ENCODE peak calls at places on chromosomes 2 and 18, in four cellular contexts. V, C, X and N are unnamed samples.

GRCh38 chr2:179237209-179237946 is 27.3 kb downstream of the SESTD1 start:
- DNase-seq in C (no peak), X (no peak), V (no peak), N (no peak)

GRCh38 chr2:75199428-75200011 is at the start of gene TACR1:
- DNase-seq in C (peak; percentile 28), X (peak; percentile 90), V (peak; percentile 7), N (no peak)

GRCh38 chr2:147492471-147492870 is 352.4 kb upstream of the ACVR2A start:
- DNase-seq in X (no peak), C (no peak), V (no peak), N (no peak)

GRCh38 chr2:240238786-240239185 is 98.3 kb upstream of the OTOS start:
- DNase-seq in C (no peak), V (no peak), X (no peak), N (no peak)

GRCh38 chr2:41962912-41963652 is 84.7 kb upstream of the PKDCC start:
- DNase-seq in X (no peak), V (no peak), C (no peak), N (no peak)

GRCh38 chr2:85504434-85505261 is 34.3 kb upstream of the MAT2A start:
- DNase-seq in V (peak; percentile 97), X (no peak), C (no peak), N (no peak)

GRCh38 chr2:1696472-1696871 is 47.8 kb downstream of the PXDN start:
- DNase-seq in C (no peak), V (no peak), X (no peak), N (no peak)

GRCh38 chr2:219207884-219208740 is 1.5 kb downstream of the ZFAND2B start:
- DNase-seq in X (peak; percentile 41), V (no peak), C (no peak), N (no peak)

GRCh38 chr2:176891105-176891504 is 321.5 kb upstream of the HNRNPA3 start:
- DNase-seq in V (no peak), C (no peak), X (no peak), N (no peak)

GRCh38 chr2:127423476-127423840 is 5.2 kb downstream of the PROC start:
- DNase-seq in V (no peak), X (peak; percentile 27), C (no peak), N (no peak)

GRCh38 chr18:26268454-26268853 is 42.2 kb downstream of the TAF4B start:
- DNase-seq in X (no peak), C (no peak), V (no peak), N (no peak)

GRCh38 chr2:26457695-26458364 is 20.1 kb downstream of the OTOF start:
- DNase-seq in C (no peak), X (peak; percentile 55), V (no peak), N (no peak)

GRCh38 chr2:228735697-228736096 is 535.4 kb downstream of the PID1 start:
- DNase-seq in X (no peak), V (no peak), C (no peak), N (no peak)

GRCh38 chr18:9392726-9393125 is 58.2 kb downstream of the TWSG1 start:
- DNase-seq in X (no peak), V (no peak), C (no peak), N (no peak)

GRCh38 chr18:39455300-39455699 is 1889.7 kb upstream of the CELF4 start:
- DNase-seq in V (peak; percentile 85), X (no peak), C (no peak), N (no peak)

GRCh38 chr2:207166349-207167128 is 791 bp upstream of the KLF7 start:
- DNase-seq in X (peak; percentile 81), V (no peak), C (peak; percentile 49), N (no peak)

GRCh38 chr2:120976501-120977307 is 241.0 kb downstream of the GLI2 start:
- DNase-seq in C (no peak), X (peak; percentile 14), V (no peak), N (no peak)

GRCh38 chr18:70663141-70663540 is 374.3 kb downstream of the SOCS6 start:
- DNase-seq in C (no peak), X (no peak), V (no peak), N (no peak)

GRCh38 chr2:237590272-237591020 is at the start of gene RAB17:
- DNase-seq in X (peak; percentile 92), C (no peak), V (no peak), N (no peak)

GRCh38 chr2:43307973-43308372 is 81.6 kb upstream of the ZFP36L2 start:
- DNase-seq in V (no peak), C (no peak), X (no peak), N (no peak)

GRCh38 chr2:133484783-133485182 is 83.5 kb downstream of the NCKAP5 start:
- DNase-seq in V (no peak), C (no peak), X (no peak), N (no peak)

GRCh38 chr2:11710632-11711381 is 35.6 kb upstream of the LPIN1 start:
- DNase-seq in X (no peak), V (no peak), C (no peak), N (no peak)

GRCh38 chr2:194301946-194302345 is 1355.1 kb upstream of the SLC39A10 start:
- DNase-seq in V (no peak), X (no peak), C (no peak), N (no peak)

GRCh38 chr2:115549731-115550130 is 1107.3 kb downstream of the DPP10 start:
- DNase-seq in V (peak; percentile 61), X (no peak), C (no peak), N (no peak)

GRCh38 chr2:234146087-234146826 is 95.8 kb downstream of the SPP2 start:
- DNase-seq in V (peak; percentile 79), C (no peak), X (no peak), N (no peak)

GRCh38 chr2:175620035-175620434 is 382.0 kb downstream of the LNPK start:
- DNase-seq in X (no peak), C (no peak), V (no peak), N (no peak)

GRCh38 chr2:239690651-239691631 is 290.1 kb upstream of the HDAC4 start:
- DNase-seq in C (no peak), V (no peak), X (peak; percentile 74), N (no peak)

GRCh38 chr2:187976259-187976658 is 315.4 kb upstream of the GULP1 start:
- DNase-seq in V (no peak), C (no peak), X (no peak), N (no peak)

GRCh38 chr2:241009601-241010530 is 11.4 kb downstream of the SNED1 start:
- DNase-seq in V (no peak), C (no peak), X (peak; percentile 82), N (no peak)

GRCh38 chr2:162579986-162580385 is 236.1 kb downstream of the GCA start:
- DNase-seq in X (no peak), C (no peak), V (no peak), N (no peak)

GRCh38 chr2:2112416-2113131 is 218.5 kb downstream of the MYT1L start:
- DNase-seq in V (no peak), X (no peak), C (no peak), N (no peak)

GRCh38 chr2:3785220-3785889 is 82.0 kb downstream of the DCDC2C start:
- DNase-seq in C (no peak), X (no peak), V (no peak), N (no peak)

GRCh38 chr2:128734521-128735295 is 416.0 kb upstream of the HS6ST1 start:
- DNase-seq in V (no peak), C (no peak), X (peak; percentile 51), N (no peak)

GRCh38 chr18:38718365-38718901 is 1152.8 kb upstream of the CELF4 start:
- DNase-seq in C (no peak), V (no peak), X (peak; percentile 60), N (no peak)

GRCh38 chr2:104028066-104028465 is 825.8 kb upstream of the POU3F3 start:
- DNase-seq in C (no peak), X (no peak), V (no peak), N (no peak)

GRCh38 chr18:53426656-53427055 is 797.8 kb downstream of the MBD2 start:
- DNase-seq in V (no peak), X (no peak), C (no peak), N (no peak)

GRCh38 chr2:241803387-241804325 is 5.3 kb upstream of the NEU4 start:
- DNase-seq in V (no peak), C (no peak), X (peak; percentile 84), N (no peak)